ENCODE peak calls at places on chromosomes 2 and 18, in four cellular contexts. P, K, Z and L are unnamed samples.

GRCh38 chr18:42338683-42339082 is 383.6 kb downstream of the PIK3C3 start:
- DNase-seq in Z (no peak), K (no peak), P (no peak), L (no peak)

GRCh38 chr2:43106767-43107527 is 119.5 kb downstream of the ZFP36L2 start:
- DNase-seq in P (no peak), Z (no peak), K (no peak), L (no peak)

GRCh38 chr2:223545830-223546229 is 56.3 kb downstream of the SCG2 start:
- DNase-seq in Z (no peak), P (no peak), K (no peak), L (peak)

GRCh38 chr2:75896779-75897366 is 186.2 kb upstream of the GCFC2 start:
- DNase-seq in P (no peak), Z (peak), K (no peak), L (no peak)

GRCh38 chr2:236073246-236073645 is 94.9 kb downstream of the GBX2 start:
- DNase-seq in K (no peak), P (no peak), Z (no peak), L (no peak)

GRCh38 chr2:39631715-39632114 is 34.0 kb upstream of the TMEM178A start:
- DNase-seq in Z (no peak), P (no peak), K (peak), L (peak)

GRCh38 chr2:143398701-143399260 is 269.6 kb downstream of the ARHGAP15 start:
- DNase-seq in K (no peak), P (no peak), Z (no peak), L (no peak)

GRCh38 chr18:7221424-7222155 is 9.3 kb upstream of the LRRC30 start:
- DNase-seq in P (no peak), Z (peak), K (no peak), L (peak)

GRCh38 chr2:140528982-140529381 is 1601.8 kb downstream of the LRP1B start:
- DNase-seq in P (no peak), Z (no peak), K (no peak), L (no peak)

GRCh38 chr2:133955174-133955573 is 298.7 kb upstream of the MGAT5 start:
- DNase-seq in K (no peak), Z (no peak), P (no peak), L (no peak)

GRCh38 chr2:215880970-215881369 is 132.4 kb downstream of the MREG start:
- DNase-seq in P (no peak), K (no peak), Z (no peak), L (no peak)

GRCh38 chr2:99545066-99545465 is 55.2 kb upstream of the REV1 start:
- DNase-seq in P (no peak), K (no peak), Z (no peak), L (no peak)

GRCh38 chr2:61770298-61770697 is 83.6 kb downstream of the FAM161A start:
- DNase-seq in K (no peak), P (no peak), Z (no peak), L (no peak)

GRCh38 chr2:44055664-44056063 is 59.9 kb upstream of the LRPPRC start:
- DNase-seq in P (no peak), K (no peak), Z (no peak), L (no peak)

GRCh38 chr2:137700681-137701080 is 263.6 kb upstream of the HNMT start:
- DNase-seq in Z (no peak), K (no peak), P (no peak), L (no peak)

GRCh38 chr2:239308696-239309397 is 92.0 kb downstream of the HDAC4 start:
- DNase-seq in K (peak), P (no peak), Z (no peak), L (peak)

GRCh38 chr2:142693171-142693950 is 184.1 kb upstream of the KYNU start:
- DNase-seq in P (no peak), K (no peak), Z (no peak), L (no peak)

GRCh38 chr2:56014075-56014730 is 90.6 kb upstream of the EFEMP1 start:
- DNase-seq in K (no peak), P (no peak), Z (peak), L (no peak)

GRCh38 chr2:230097841-230098240 is 29.1 kb upstream of the SLC16A14 start:
- DNase-seq in Z (no peak), P (no peak), K (no peak), L (peak)

GRCh38 chr2:122670932-122671331 is 915.5 kb downstream of the TSN start:
- DNase-seq in P (no peak), Z (no peak), K (no peak), L (no peak)

GRCh38 chr2:64685430-64685829 is 31.7 kb upstream of the SERTAD2 start:
- DNase-seq in Z (no peak), P (no peak), K (no peak), L (no peak)

GRCh38 chr18:24227976-24228660 is 89.3 kb downstream of the CABYR start:
- DNase-seq in K (no peak), Z (no peak), P (no peak), L (no peak)

GRCh38 chr2:21772624-21773023 is 648.9 kb downstream of the TDRD15 start:
- DNase-seq in K (no peak), Z (no peak), P (no peak), L (peak)

GRCh38 chr2:222038086-222038802 is 260.6 kb downstream of the PAX3 start:
- DNase-seq in K (no peak), P (no peak), Z (peak), L (peak)

GRCh38 chr2:127423476-127423840 is 5.2 kb downstream of the PROC start:
- DNase-seq in P (no peak), Z (peak), K (no peak), L (no peak)

GRCh38 chr2:231795525-231796327 is 9.5 kb downstream of the COPS7B start:
- DNase-seq in Z (peak), P (peak), K (no peak), L (peak)

GRCh38 chr2:160928854-160929301 is 231.3 kb upstream of the TANK start:
- DNase-seq in Z (no peak), P (no peak), K (no peak), L (no peak)

GRCh38 chr2:98795903-98796676 is 65.2 kb upstream of the MGAT4A start:
- DNase-seq in Z (no peak), P (no peak), K (no peak), L (no peak)

GRCh38 chr2:37631292-37631691 is 40.1 kb downstream of the CDC42EP3 start:
- DNase-seq in Z (no peak), K (no peak), P (no peak), L (no peak)

GRCh38 chr2:48756289-48756688 is 765 bp upstream of the LHCGR start:
- DNase-seq in K (no peak), P (no peak), Z (no peak), L (no peak)

GRCh38 chr2:23460228-23460627 is 75.2 kb downstream of the KLHL29 start:
- DNase-seq in Z (no peak), P (no peak), K (no peak), L (peak)